ENCODE peak calls at places on chromosomes 7 and 10, in seven cellular contexts. One of them, this sample, is unnamed.

GRCh38 chr10:108452483-108453060 is 1288.1 kb upstream of the SORCS1 start:
- DNase-seq in CD4-positive, alpha-beta T cell: no peak
- DNase-seq in AG10803: peak; percentile 28
- DNase-seq in upper lobe of right lung: no peak
- DNase-seq in amniotic epithelial cell: peak; percentile 12
- DNase-seq in T-helper 9 cell: no peak
- DNase-seq in esophagus squamous epithelium: no peak
- DNase-seq in this sample: no peak

GRCh38 chr10:42690449-42691360 is 52.3 kb upstream of the ZNF33B start:
- DNase-seq in CD4-positive, alpha-beta T cell: no peak
- DNase-seq in AG10803: no peak
- DNase-seq in upper lobe of right lung: peak; percentile 57
- DNase-seq in amniotic epithelial cell: no peak
- DNase-seq in T-helper 9 cell: no peak
- DNase-seq in esophagus squamous epithelium: no peak
- DNase-seq in this sample: no peak

GRCh38 chr10:80144302-80145131 is 12.0 kb downstream of the PLAC9 start:
- DNase-seq in CD4-positive, alpha-beta T cell: peak; percentile 21
- DNase-seq in AG10803: no peak
- DNase-seq in upper lobe of right lung: no peak
- DNase-seq in amniotic epithelial cell: no peak
- DNase-seq in T-helper 9 cell: peak; percentile 18
- DNase-seq in esophagus squamous epithelium: no peak
- DNase-seq in this sample: no peak

GRCh38 chr7:99050971-99051370 is 92.9 kb downstream of the SMURF1 start:
- DNase-seq in CD4-positive, alpha-beta T cell: no peak
- DNase-seq in AG10803: no peak
- DNase-seq in upper lobe of right lung: no peak
- DNase-seq in amniotic epithelial cell: no peak
- DNase-seq in T-helper 9 cell: no peak
- DNase-seq in esophagus squamous epithelium: no peak
- DNase-seq in this sample: no peak

GRCh38 chr7:90994601-90995000 is 269.6 kb upstream of the FZD1 start:
- DNase-seq in CD4-positive, alpha-beta T cell: no peak
- DNase-seq in AG10803: peak; percentile 7
- DNase-seq in upper lobe of right lung: no peak
- DNase-seq in amniotic epithelial cell: no peak
- DNase-seq in T-helper 9 cell: no peak
- DNase-seq in esophagus squamous epithelium: no peak
- DNase-seq in this sample: no peak

GRCh38 chr7:81447351-81447952 is 322.4 kb downstream of the HGF start:
- DNase-seq in CD4-positive, alpha-beta T cell: no peak
- DNase-seq in AG10803: peak; percentile 68
- DNase-seq in upper lobe of right lung: no peak
- DNase-seq in amniotic epithelial cell: peak; percentile 73
- DNase-seq in T-helper 9 cell: no peak
- DNase-seq in esophagus squamous epithelium: no peak
- DNase-seq in this sample: peak; percentile 89

GRCh38 chr10:119588071-119588470 is 8.7 kb downstream of the TIAL1 start:
- DNase-seq in CD4-positive, alpha-beta T cell: no peak
- DNase-seq in AG10803: no peak
- DNase-seq in upper lobe of right lung: no peak
- DNase-seq in amniotic epithelial cell: no peak
- DNase-seq in T-helper 9 cell: no peak
- DNase-seq in esophagus squamous epithelium: no peak
- DNase-seq in this sample: no peak

GRCh38 chr10:15462253-15462885 is 91.3 kb upstream of the FAM171A1 start:
- DNase-seq in CD4-positive, alpha-beta T cell: no peak
- DNase-seq in AG10803: peak; percentile 79
- DNase-seq in upper lobe of right lung: no peak
- DNase-seq in amniotic epithelial cell: no peak
- DNase-seq in T-helper 9 cell: no peak
- DNase-seq in esophagus squamous epithelium: no peak
- DNase-seq in this sample: peak; percentile 18

GRCh38 chr7:141702047-141702567 is at the start of gene DENND11:
- DNase-seq in CD4-positive, alpha-beta T cell: peak; percentile 50
- DNase-seq in AG10803: peak; percentile 39
- DNase-seq in upper lobe of right lung: peak; percentile 81
- DNase-seq in amniotic epithelial cell: no peak
- DNase-seq in T-helper 9 cell: peak; percentile 54
- DNase-seq in esophagus squamous epithelium: no peak
- DNase-seq in this sample: peak; percentile 23

GRCh38 chr7:100407285-100408180 is 21.0 kb downstream of the ZCWPW1 start:
- DNase-seq in CD4-positive, alpha-beta T cell: no peak
- DNase-seq in AG10803: peak; percentile 69
- DNase-seq in upper lobe of right lung: no peak
- DNase-seq in amniotic epithelial cell: peak; percentile 79
- DNase-seq in T-helper 9 cell: no peak
- DNase-seq in esophagus squamous epithelium: no peak
- DNase-seq in this sample: peak; percentile 88

GRCh38 chr7:95798401-95798930 is 26.1 kb downstream of the DYNC1I1 start:
- DNase-seq in CD4-positive, alpha-beta T cell: no peak
- DNase-seq in AG10803: no peak
- DNase-seq in upper lobe of right lung: no peak
- DNase-seq in amniotic epithelial cell: no peak
- DNase-seq in T-helper 9 cell: no peak
- DNase-seq in esophagus squamous epithelium: no peak
- DNase-seq in this sample: peak; percentile 23

GRCh38 chr10:95552680-95553342 is 8.4 kb downstream of the SORBS1 start:
- DNase-seq in CD4-positive, alpha-beta T cell: no peak
- DNase-seq in AG10803: no peak
- DNase-seq in upper lobe of right lung: no peak
- DNase-seq in amniotic epithelial cell: no peak
- DNase-seq in T-helper 9 cell: no peak
- DNase-seq in esophagus squamous epithelium: no peak
- DNase-seq in this sample: no peak

GRCh38 chr7:75776295-75776971 is 4.4 kb upstream of the CCL26 start:
- DNase-seq in CD4-positive, alpha-beta T cell: no peak
- DNase-seq in AG10803: peak; percentile 96
- DNase-seq in upper lobe of right lung: no peak
- DNase-seq in amniotic epithelial cell: peak; percentile 75
- DNase-seq in T-helper 9 cell: peak; percentile 1
- DNase-seq in esophagus squamous epithelium: no peak
- DNase-seq in this sample: peak; percentile 79

GRCh38 chr10:28897617-28898464 is 220.5 kb downstream of the BAMBI start:
- DNase-seq in CD4-positive, alpha-beta T cell: no peak
- DNase-seq in AG10803: no peak
- DNase-seq in upper lobe of right lung: no peak
- DNase-seq in amniotic epithelial cell: no peak
- DNase-seq in T-helper 9 cell: no peak
- DNase-seq in esophagus squamous epithelium: no peak
- DNase-seq in this sample: no peak

GRCh38 chr7:8259586-8260222 is 2.3 kb downstream of the ICA1 start:
- DNase-seq in CD4-positive, alpha-beta T cell: no peak
- DNase-seq in AG10803: no peak
- DNase-seq in upper lobe of right lung: no peak
- DNase-seq in amniotic epithelial cell: no peak
- DNase-seq in T-helper 9 cell: no peak
- DNase-seq in esophagus squamous epithelium: no peak
- DNase-seq in this sample: no peak

GRCh38 chr7:91912500-91912899 is 28.2 kb upstream of the AKAP9 start:
- DNase-seq in CD4-positive, alpha-beta T cell: no peak
- DNase-seq in AG10803: peak; percentile 17
- DNase-seq in upper lobe of right lung: no peak
- DNase-seq in amniotic epithelial cell: peak; percentile 40
- DNase-seq in T-helper 9 cell: no peak
- DNase-seq in esophagus squamous epithelium: no peak
- DNase-seq in this sample: peak; percentile 46

GRCh38 chr10:116540814-116541213 is 4.9 kb upstream of the PNLIP start:
- DNase-seq in CD4-positive, alpha-beta T cell: no peak
- DNase-seq in AG10803: no peak
- DNase-seq in upper lobe of right lung: no peak
- DNase-seq in amniotic epithelial cell: no peak
- DNase-seq in T-helper 9 cell: no peak
- DNase-seq in esophagus squamous epithelium: no peak
- DNase-seq in this sample: no peak

GRCh38 chr7:44801890-44802289 is 5.4 kb downstream of the PPIA start:
- DNase-seq in CD4-positive, alpha-beta T cell: no peak
- DNase-seq in AG10803: peak; percentile 57
- DNase-seq in upper lobe of right lung: no peak
- DNase-seq in amniotic epithelial cell: peak; percentile 85
- DNase-seq in T-helper 9 cell: no peak
- DNase-seq in esophagus squamous epithelium: no peak
- DNase-seq in this sample: peak; percentile 48

GRCh38 chr7:73442903-73443542 is 9.4 kb downstream of the FZD9 start:
- DNase-seq in CD4-positive, alpha-beta T cell: no peak
- DNase-seq in AG10803: no peak
- DNase-seq in upper lobe of right lung: no peak
- DNase-seq in amniotic epithelial cell: no peak
- DNase-seq in T-helper 9 cell: no peak
- DNase-seq in esophagus squamous epithelium: no peak
- DNase-seq in this sample: no peak

GRCh38 chr10:32979041-32979440 is 21.0 kb upstream of the ITGB1 start:
- DNase-seq in CD4-positive, alpha-beta T cell: no peak
- DNase-seq in AG10803: peak; percentile 98
- DNase-seq in upper lobe of right lung: no peak
- DNase-seq in amniotic epithelial cell: no peak
- DNase-seq in T-helper 9 cell: no peak
- DNase-seq in esophagus squamous epithelium: no peak
- DNase-seq in this sample: no peak

GRCh38 chr10:124911124-124912051 is 30.5 kb upstream of the ZRANB1 start:
- DNase-seq in CD4-positive, alpha-beta T cell: no peak
- DNase-seq in AG10803: peak; percentile 75
- DNase-seq in upper lobe of right lung: no peak
- DNase-seq in amniotic epithelial cell: peak; percentile 87
- DNase-seq in T-helper 9 cell: no peak
- DNase-seq in esophagus squamous epithelium: no peak
- DNase-seq in this sample: peak; percentile 93

GRCh38 chr10:104589431-104589830 is 51.7 kb upstream of the SORCS3 start:
- DNase-seq in CD4-positive, alpha-beta T cell: no peak
- DNase-seq in AG10803: peak; percentile 38
- DNase-seq in upper lobe of right lung: no peak
- DNase-seq in amniotic epithelial cell: no peak
- DNase-seq in T-helper 9 cell: no peak
- DNase-seq in esophagus squamous epithelium: no peak
- DNase-seq in this sample: no peak

GRCh38 chr7:136528329-136528728 is 340.1 kb upstream of the CHRM2 start:
- DNase-seq in CD4-positive, alpha-beta T cell: no peak
- DNase-seq in AG10803: peak; percentile 67
- DNase-seq in upper lobe of right lung: no peak
- DNase-seq in amniotic epithelial cell: peak; percentile 96
- DNase-seq in T-helper 9 cell: no peak
- DNase-seq in esophagus squamous epithelium: no peak
- DNase-seq in this sample: peak; percentile 35

GRCh38 chr10:133347636-133348517 is 704 bp downstream of the PRAP1 start:
- DNase-seq in CD4-positive, alpha-beta T cell: no peak
- DNase-seq in AG10803: no peak
- DNase-seq in upper lobe of right lung: no peak
- DNase-seq in amniotic epithelial cell: no peak
- DNase-seq in T-helper 9 cell: no peak
- DNase-seq in esophagus squamous epithelium: no peak
- DNase-seq in this sample: no peak

GRCh38 chr10:46528171-46528671 is 28.2 kb downstream of the GPRIN2 start:
- DNase-seq in CD4-positive, alpha-beta T cell: peak; percentile 4
- DNase-seq in AG10803: no peak
- DNase-seq in upper lobe of right lung: peak; percentile 69
- DNase-seq in amniotic epithelial cell: no peak
- DNase-seq in T-helper 9 cell: no peak
- DNase-seq in esophagus squamous epithelium: no peak
- DNase-seq in this sample: no peak

GRCh38 chr10:32207544-32207943 is 139.4 kb downstream of the EPC1 start:
- DNase-seq in CD4-positive, alpha-beta T cell: peak; percentile 33
- DNase-seq in AG10803: peak; percentile 39
- DNase-seq in upper lobe of right lung: peak; percentile 74
- DNase-seq in amniotic epithelial cell: peak; percentile 51
- DNase-seq in T-helper 9 cell: peak; percentile 32
- DNase-seq in esophagus squamous epithelium: no peak
- DNase-seq in this sample: peak; percentile 66

GRCh38 chr10:7388602-7389001 is 22.2 kb downstream of the SFMBT2 start:
- DNase-seq in CD4-positive, alpha-beta T cell: no peak
- DNase-seq in AG10803: no peak
- DNase-seq in upper lobe of right lung: no peak
- DNase-seq in amniotic epithelial cell: no peak
- DNase-seq in T-helper 9 cell: no peak
- DNase-seq in esophagus squamous epithelium: no peak
- DNase-seq in this sample: no peak

GRCh38 chr7:100132126-100132525 is 5.4 kb downstream of the MBLAC1 start:
- DNase-seq in CD4-positive, alpha-beta T cell: no peak
- DNase-seq in AG10803: no peak
- DNase-seq in upper lobe of right lung: no peak
- DNase-seq in amniotic epithelial cell: no peak
- DNase-seq in T-helper 9 cell: no peak
- DNase-seq in esophagus squamous epithelium: no peak
- DNase-seq in this sample: no peak

GRCh38 chr10:25696013-25696708 is 237.9 kb upstream of the MYO3A start:
- DNase-seq in CD4-positive, alpha-beta T cell: no peak
- DNase-seq in AG10803: no peak
- DNase-seq in upper lobe of right lung: no peak
- DNase-seq in amniotic epithelial cell: no peak
- DNase-seq in T-helper 9 cell: no peak
- DNase-seq in esophagus squamous epithelium: no peak
- DNase-seq in this sample: no peak

GRCh38 chr10:43237631-43238446 is 29.0 kb downstream of the RASGEF1A start:
- DNase-seq in CD4-positive, alpha-beta T cell: no peak
- DNase-seq in AG10803: no peak
- DNase-seq in upper lobe of right lung: peak; percentile 45
- DNase-seq in amniotic epithelial cell: no peak
- DNase-seq in T-helper 9 cell: no peak
- DNase-seq in esophagus squamous epithelium: no peak
- DNase-seq in this sample: no peak